ENCODE peak calls at places on chromosomes 6 and 20, in six cellular contexts. E is left ventricle myocardium inferior; U is heart left ventricle; Z is HepG2; C is CD8-positive, alpha-beta memory T cell; Y is IMR-90. V is an unnamed sample.

GRCh38 chr20:64057628-64058498 is 5.1 kb upstream of the TCEA2 start:
- DNase-seq in U (peak), C (peak), E (peak), Z (peak), Y (peak), V (peak)

GRCh38 chr6:26125015-26125690 is 37.9 kb downstream of the HFE start:
- DNase-seq in Y (no peak), U (no peak), E (no peak), Z (no peak), C (peak), V (peak)

GRCh38 chr6:149032318-149032598 is 285.3 kb upstream of the TAB2 start:
- DNase-seq in Y (no peak), U (no peak), E (no peak), C (no peak), Z (no peak), V (no peak)

GRCh38 chr6:43493230-43493629 is 15.9 kb downstream of the TJAP1 start:
- DNase-seq in E (no peak), Z (no peak), Y (no peak), U (no peak), C (no peak), V (no peak)

GRCh38 chr6:90413867-90414266 is 117.2 kb upstream of the BACH2 start:
- DNase-seq in Z (no peak), C (peak), E (no peak), Y (peak), U (peak), V (peak)

GRCh38 chr6:47669684-47670515 is 28.5 kb upstream of the ADGRF4 start:
- DNase-seq in U (no peak), E (no peak), Y (no peak), Z (no peak), C (no peak), V (no peak)

GRCh38 chr6:85459224-85459901 is 9.5 kb downstream of the NT5E start:
- DNase-seq in Y (peak), C (no peak), Z (no peak), E (no peak), U (no peak), V (no peak)

GRCh38 chr20:63096681-63097335 is 90.0 kb upstream of the BHLHE23 start:
- DNase-seq in U (no peak), Z (no peak), Y (no peak), E (peak), C (no peak), V (peak)

GRCh38 chr6:113763883-113764282 is 93.3 kb upstream of the MARCKS start:
- DNase-seq in Y (peak), C (no peak), U (no peak), Z (no peak), E (no peak), V (no peak)

GRCh38 chr20:36008461-36009035 is 40.2 kb downstream of the CNBD2 start:
- DNase-seq in U (no peak), Z (no peak), Y (no peak), C (no peak), E (no peak), V (no peak)

GRCh38 chr6:138044458-138044857 is 62.8 kb downstream of the PERP start:
- DNase-seq in Y (peak), Z (no peak), U (no peak), C (no peak), E (no peak), V (no peak)

GRCh38 chr20:13276945-13277582 is 56.0 kb downstream of the ISM1 start:
- DNase-seq in Y (no peak), Z (no peak), U (no peak), E (no peak), C (no peak), V (no peak)

GRCh38 chr6:53066059-53066406 is 829 bp downstream of the FBXO9 start:
- DNase-seq in U (peak), Y (peak), Z (no peak), E (peak), C (no peak), V (peak)

GRCh38 chr6:34391023-34391485 is 1.4 kb downstream of the NUDT3 start:
- DNase-seq in E (peak), Z (peak), Y (peak), U (no peak), C (no peak), V (no peak)

GRCh38 chr6:34393968-34394305 is 1.5 kb upstream of the NUDT3 start:
- DNase-seq in U (no peak), E (no peak), Y (no peak), Z (no peak), C (no peak), V (no peak)

GRCh38 chr6:34391711-34392496 is 565 bp downstream of the NUDT3 start:
- DNase-seq in U (peak), Z (peak), E (peak), Y (peak), C (peak), V (peak)

GRCh38 chr6:34392497-34393190 is at the start of gene NUDT3:
- DNase-seq in E (peak), Z (peak), C (peak), U (peak), Y (peak), V (peak)

DNA sequence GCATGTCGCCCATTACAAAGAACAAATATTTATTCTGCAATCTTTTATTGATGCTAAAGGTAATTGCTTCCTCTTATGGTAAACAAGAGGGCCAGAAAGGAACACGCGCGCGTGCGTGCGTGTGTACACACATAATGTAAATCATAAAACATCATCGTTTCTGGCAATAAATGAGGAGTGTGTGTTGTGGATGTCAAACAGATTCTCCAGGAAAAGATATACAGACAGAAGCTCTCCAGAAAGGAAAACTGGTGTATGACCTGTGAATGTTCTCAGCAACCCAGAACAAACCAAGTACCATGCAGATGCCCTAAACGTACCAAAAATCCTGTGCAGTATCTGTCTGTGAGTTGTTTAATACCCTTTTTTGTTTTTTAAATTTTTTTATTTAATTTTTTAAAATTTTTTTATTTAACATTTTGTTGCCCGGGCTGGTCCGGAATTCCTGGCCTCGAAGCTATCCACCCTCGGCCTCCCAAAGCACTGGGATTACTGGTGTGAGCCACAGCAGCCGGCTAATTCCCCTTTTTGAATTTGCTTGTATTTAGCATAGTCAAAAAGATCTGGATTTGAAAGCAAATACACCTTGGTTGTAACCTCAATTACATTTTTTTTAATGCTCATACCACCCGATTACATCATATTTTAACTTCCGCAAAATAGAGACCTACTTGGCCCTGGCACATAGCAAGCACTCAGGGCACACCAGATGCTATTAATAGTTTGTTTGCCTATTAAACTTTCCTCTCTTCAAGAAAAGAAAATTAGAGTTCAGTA is 910 bp upstream of the NUDT3 start:
- DNase-seq in C (no peak), U (no peak), Y (no peak), Z (no peak), E (no peak), V (no peak)
- H3K4me3 ChIP-seq in C (peak), U (peak), Y (peak), Z (peak), E (peak), V (peak)

GRCh38 chr20:41316009-41316408 is 1.5 kb downstream of the ZHX3 start:
- DNase-seq in C (no peak), Y (no peak), U (no peak), Z (peak), E (no peak), V (no peak)
- H3K4me3 ChIP-seq in C (no peak), Y (peak), U (peak), Z (peak), E (peak), V (peak)

GRCh38 chr6:69835414-69836179 is 30.8 kb upstream of the COL19A1 start:
- DNase-seq in E (no peak), Y (peak), U (no peak), C (no peak), Z (peak), V (no peak)
- H3K4me3 ChIP-seq in E (no peak), Y (no peak), U (no peak), C (no peak), Z (no peak), V (no peak)

GRCh38 chr20:57092112-57092899 is 174.1 kb downstream of the BMP7 start:
- DNase-seq in U (peak), Y (peak), E (peak), C (peak), Z (peak), V (peak)
- H3K4me3 ChIP-seq in U (no peak), Y (no peak), E (no peak), C (no peak), Z (no peak), V (no peak)

GRCh38 chr20:18272451-18272850 is 15.9 kb upstream of the ZNF133 start:
- DNase-seq in Z (peak), U (peak), E (peak), C (no peak), Y (no peak), V (no peak)
- H3K4me3 ChIP-seq in Z (no peak), U (no peak), E (no peak), C (no peak), Y (no peak), V (no peak)